ENCODE peak calls at places on chromosomes 5 and 9, in eight cellular contexts. One of them, this sample, is unnamed.

GRCh38 chr5:90747693-90748092 is 189.1 kb downstream of the ADGRV1 start:
- DNase-seq in AG09309: no peak
- DNase-seq in fibroblast of mammary gland: no peak
- DNase-seq in kidney epithelial cell: peak
- DNase-seq in foreskin fibroblast: no peak
- DNase-seq in lower lobe of right lung: no peak
- DNase-seq in GM12865: no peak
- DNase-seq in fibroblast of the aortic adventitia: no peak
- DNase-seq in this sample: no peak

GRCh38 chr5:163533229-163533628 is 27.8 kb downstream of the MAT2B start:
- DNase-seq in AG09309: no peak
- DNase-seq in fibroblast of mammary gland: no peak
- DNase-seq in kidney epithelial cell: no peak
- DNase-seq in foreskin fibroblast: no peak
- DNase-seq in lower lobe of right lung: no peak
- DNase-seq in GM12865: no peak
- DNase-seq in fibroblast of the aortic adventitia: no peak
- DNase-seq in this sample: no peak

GRCh38 chr9:137198748-137199276 is 1.7 kb downstream of the TPRN start:
- DNase-seq in AG09309: no peak
- DNase-seq in fibroblast of mammary gland: no peak
- DNase-seq in kidney epithelial cell: no peak
- DNase-seq in foreskin fibroblast: no peak
- DNase-seq in lower lobe of right lung: no peak
- DNase-seq in GM12865: no peak
- DNase-seq in fibroblast of the aortic adventitia: no peak
- DNase-seq in this sample: no peak

GRCh38 chr5:151896041-151896691 is 28.5 kb downstream of the GLRA1 start:
- DNase-seq in AG09309: peak
- DNase-seq in fibroblast of mammary gland: peak
- DNase-seq in kidney epithelial cell: peak
- DNase-seq in foreskin fibroblast: peak
- DNase-seq in lower lobe of right lung: no peak
- DNase-seq in GM12865: no peak
- DNase-seq in fibroblast of the aortic adventitia: peak
- DNase-seq in this sample: peak

GRCh38 chr9:19720374-19720773 is 68.5 kb downstream of the SLC24A2 start:
- DNase-seq in AG09309: no peak
- DNase-seq in fibroblast of mammary gland: peak
- DNase-seq in kidney epithelial cell: no peak
- DNase-seq in foreskin fibroblast: no peak
- DNase-seq in lower lobe of right lung: no peak
- DNase-seq in GM12865: peak
- DNase-seq in fibroblast of the aortic adventitia: peak
- DNase-seq in this sample: peak

GRCh38 chr5:6359534-6359933 is 18.8 kb downstream of the MED10 start:
- DNase-seq in AG09309: no peak
- DNase-seq in fibroblast of mammary gland: no peak
- DNase-seq in kidney epithelial cell: no peak
- DNase-seq in foreskin fibroblast: no peak
- DNase-seq in lower lobe of right lung: no peak
- DNase-seq in GM12865: no peak
- DNase-seq in fibroblast of the aortic adventitia: no peak
- DNase-seq in this sample: no peak

GRCh38 chr5:10262995-10263394 is 12.9 kb downstream of the CCT5 start:
- DNase-seq in AG09309: no peak
- DNase-seq in fibroblast of mammary gland: no peak
- DNase-seq in kidney epithelial cell: no peak
- DNase-seq in foreskin fibroblast: no peak
- DNase-seq in lower lobe of right lung: no peak
- DNase-seq in GM12865: no peak
- DNase-seq in fibroblast of the aortic adventitia: no peak
- DNase-seq in this sample: no peak

GRCh38 chr5:148482697-148483462 is 99.1 kb downstream of the FBXO38 start:
- DNase-seq in AG09309: no peak
- DNase-seq in fibroblast of mammary gland: peak
- DNase-seq in kidney epithelial cell: no peak
- DNase-seq in foreskin fibroblast: peak
- DNase-seq in lower lobe of right lung: peak
- DNase-seq in GM12865: peak
- DNase-seq in fibroblast of the aortic adventitia: peak
- DNase-seq in this sample: no peak

GRCh38 chr5:143644751-143645150 is 167.2 kb upstream of the HMHB1 start:
- DNase-seq in AG09309: no peak
- DNase-seq in fibroblast of mammary gland: no peak
- DNase-seq in kidney epithelial cell: no peak
- DNase-seq in foreskin fibroblast: no peak
- DNase-seq in lower lobe of right lung: no peak
- DNase-seq in GM12865: no peak
- DNase-seq in fibroblast of the aortic adventitia: no peak
- DNase-seq in this sample: no peak

GRCh38 chr9:35727676-35728040 is 4.3 kb downstream of the TLN1 start:
- DNase-seq in AG09309: no peak
- DNase-seq in fibroblast of mammary gland: no peak
- DNase-seq in kidney epithelial cell: no peak
- DNase-seq in foreskin fibroblast: no peak
- DNase-seq in lower lobe of right lung: no peak
- DNase-seq in GM12865: peak
- DNase-seq in fibroblast of the aortic adventitia: no peak
- DNase-seq in this sample: no peak

GRCh38 chr5:95711501-95712346 is 19.4 kb upstream of the RHOBTB3 start:
- DNase-seq in AG09309: no peak
- DNase-seq in fibroblast of mammary gland: no peak
- DNase-seq in kidney epithelial cell: no peak
- DNase-seq in foreskin fibroblast: no peak
- DNase-seq in lower lobe of right lung: no peak
- DNase-seq in GM12865: no peak
- DNase-seq in fibroblast of the aortic adventitia: no peak
- DNase-seq in this sample: no peak

GRCh38 chr5:123223906-123224305 is 134.9 kb downstream of the PRDM6 start:
- DNase-seq in AG09309: no peak
- DNase-seq in fibroblast of mammary gland: peak
- DNase-seq in kidney epithelial cell: no peak
- DNase-seq in foreskin fibroblast: no peak
- DNase-seq in lower lobe of right lung: no peak
- DNase-seq in GM12865: no peak
- DNase-seq in fibroblast of the aortic adventitia: no peak
- DNase-seq in this sample: no peak

DNA sequence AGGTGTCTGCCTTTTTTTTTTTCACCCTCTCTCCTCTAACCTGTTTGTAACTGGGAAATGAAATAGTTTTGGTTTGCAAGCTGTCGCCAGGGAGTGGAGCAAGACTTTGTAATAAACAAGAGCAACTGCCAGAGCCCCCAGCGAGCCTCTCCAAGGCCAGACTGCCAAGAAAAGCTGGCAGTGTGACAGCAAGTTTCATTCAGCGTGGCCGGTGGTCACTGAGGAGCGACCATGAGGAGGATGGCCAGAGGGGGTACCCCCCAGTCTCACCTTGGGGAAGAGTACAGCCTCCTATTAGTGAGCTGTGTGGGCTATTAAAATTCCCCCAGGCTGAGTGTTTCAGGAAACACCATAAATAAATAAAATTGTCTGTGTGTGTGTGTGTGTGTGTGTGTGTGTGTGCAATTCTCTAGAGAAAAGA is 49.9 kb downstream of the ZFAND5 start:
- DNase-seq in AG09309: peak
- DNase-seq in fibroblast of mammary gland: peak
- DNase-seq in kidney epithelial cell: peak
- DNase-seq in foreskin fibroblast: no peak
- DNase-seq in lower lobe of right lung: peak
- DNase-seq in GM12865: peak
- DNase-seq in fibroblast of the aortic adventitia: peak
- DNase-seq in this sample: peak
- TF ChIP-seq CTCF in AG09309: no peak
- TF ChIP-seq CTCF in fibroblast of mammary gland: no peak
- TF ChIP-seq CTCF in kidney epithelial cell: peak
- TF ChIP-seq CTCF in foreskin fibroblast: no peak
- TF ChIP-seq CTCF in lower lobe of right lung: no peak
- TF ChIP-seq CTCF in GM12865: no peak
- TF ChIP-seq CTCF in fibroblast of the aortic adventitia: no peak
- TF ChIP-seq CTCF in this sample: no peak

GRCh38 chr9:110083866-110084265 is 124.1 kb downstream of the C9orf152 start:
- DNase-seq in AG09309: no peak
- DNase-seq in fibroblast of mammary gland: no peak
- DNase-seq in kidney epithelial cell: no peak
- DNase-seq in foreskin fibroblast: no peak
- DNase-seq in lower lobe of right lung: no peak
- DNase-seq in GM12865: no peak
- DNase-seq in fibroblast of the aortic adventitia: no peak
- DNase-seq in this sample: no peak

GRCh38 chr9:110078626-110079025 is 129.3 kb downstream of the C9orf152 start:
- DNase-seq in AG09309: no peak
- DNase-seq in fibroblast of mammary gland: no peak
- DNase-seq in kidney epithelial cell: no peak
- DNase-seq in foreskin fibroblast: no peak
- DNase-seq in lower lobe of right lung: no peak
- DNase-seq in GM12865: no peak
- DNase-seq in fibroblast of the aortic adventitia: no peak
- DNase-seq in this sample: no peak

GRCh38 chr9:110077926-110078325 is 130.0 kb downstream of the C9orf152 start:
- DNase-seq in AG09309: no peak
- DNase-seq in fibroblast of mammary gland: no peak
- DNase-seq in kidney epithelial cell: no peak
- DNase-seq in foreskin fibroblast: no peak
- DNase-seq in lower lobe of right lung: no peak
- DNase-seq in GM12865: no peak
- DNase-seq in fibroblast of the aortic adventitia: peak
- DNase-seq in this sample: no peak

GRCh38 chr9:110076894-110077725 is 130.8 kb downstream of the C9orf152 start:
- DNase-seq in AG09309: no peak
- DNase-seq in fibroblast of mammary gland: peak
- DNase-seq in kidney epithelial cell: peak
- DNase-seq in foreskin fibroblast: peak
- DNase-seq in lower lobe of right lung: no peak
- DNase-seq in GM12865: no peak
- DNase-seq in fibroblast of the aortic adventitia: peak
- DNase-seq in this sample: peak

GRCh38 chr9:110081395-110081794 is 126.6 kb downstream of the C9orf152 start:
- DNase-seq in AG09309: no peak
- DNase-seq in fibroblast of mammary gland: peak
- DNase-seq in kidney epithelial cell: no peak
- DNase-seq in foreskin fibroblast: no peak
- DNase-seq in lower lobe of right lung: no peak
- DNase-seq in GM12865: peak
- DNase-seq in fibroblast of the aortic adventitia: peak
- DNase-seq in this sample: peak
- H3K4me3 ChIP-seq in AG09309: no peak
- H3K4me3 ChIP-seq in fibroblast of mammary gland: no peak
- H3K4me3 ChIP-seq in kidney epithelial cell: no peak
- H3K4me3 ChIP-seq in foreskin fibroblast: no peak
- H3K4me3 ChIP-seq in lower lobe of right lung: no peak
- H3K4me3 ChIP-seq in GM12865: no peak
- H3K4me3 ChIP-seq in fibroblast of the aortic adventitia: no peak
- H3K4me3 ChIP-seq in this sample: no peak

GRCh38 chr5:115469904-115470516 is 74.6 kb downstream of the FEM1C start:
- DNase-seq in AG09309: no peak
- DNase-seq in fibroblast of mammary gland: no peak
- DNase-seq in kidney epithelial cell: no peak
- DNase-seq in foreskin fibroblast: no peak
- DNase-seq in lower lobe of right lung: no peak
- DNase-seq in GM12865: no peak
- DNase-seq in fibroblast of the aortic adventitia: no peak
- DNase-seq in this sample: no peak

GRCh38 chr5:115470921-115471320 is 73.7 kb downstream of the FEM1C start:
- DNase-seq in AG09309: no peak
- DNase-seq in fibroblast of mammary gland: peak
- DNase-seq in kidney epithelial cell: no peak
- DNase-seq in foreskin fibroblast: peak
- DNase-seq in lower lobe of right lung: no peak
- DNase-seq in GM12865: no peak
- DNase-seq in fibroblast of the aortic adventitia: no peak
- DNase-seq in this sample: no peak

GRCh38 chr5:115472601-115473000 is 72.0 kb downstream of the FEM1C start:
- DNase-seq in AG09309: no peak
- DNase-seq in fibroblast of mammary gland: no peak
- DNase-seq in kidney epithelial cell: no peak
- DNase-seq in foreskin fibroblast: no peak
- DNase-seq in lower lobe of right lung: no peak
- DNase-seq in GM12865: no peak
- DNase-seq in fibroblast of the aortic adventitia: peak
- DNase-seq in this sample: no peak

GRCh38 chr5:115467631-115468030 is 76.9 kb downstream of the FEM1C start:
- DNase-seq in AG09309: no peak
- DNase-seq in fibroblast of mammary gland: no peak
- DNase-seq in kidney epithelial cell: no peak
- DNase-seq in foreskin fibroblast: no peak
- DNase-seq in lower lobe of right lung: no peak
- DNase-seq in GM12865: no peak
- DNase-seq in fibroblast of the aortic adventitia: no peak
- DNase-seq in this sample: no peak

DNA sequence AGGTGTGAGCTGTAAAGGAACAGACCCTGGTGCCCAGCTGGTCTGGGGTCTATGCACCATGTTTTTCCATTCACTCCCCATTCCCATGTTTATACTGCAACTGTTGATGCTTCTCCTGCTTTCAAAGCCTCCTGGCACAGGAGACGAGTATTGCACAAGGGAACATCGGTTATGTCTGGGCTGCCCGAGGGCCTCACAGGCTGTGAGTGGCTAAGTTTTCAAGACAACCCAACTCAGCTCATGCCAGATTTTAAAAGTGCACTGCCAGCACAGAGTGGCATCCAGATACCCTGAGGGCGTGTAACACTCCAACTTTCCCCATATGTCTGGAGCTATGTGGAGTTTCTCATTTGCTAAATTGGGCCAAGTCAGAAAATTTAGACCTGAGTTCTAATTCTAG is 72.9 kb downstream of the FEM1C start:
- DNase-seq in AG09309: no peak
- DNase-seq in fibroblast of mammary gland: no peak
- DNase-seq in kidney epithelial cell: no peak
- DNase-seq in foreskin fibroblast: peak
- DNase-seq in lower lobe of right lung: no peak
- DNase-seq in GM12865: no peak
- DNase-seq in fibroblast of the aortic adventitia: no peak
- DNase-seq in this sample: no peak
- TF ChIP-seq CTCF in AG09309: no peak
- TF ChIP-seq CTCF in fibroblast of mammary gland: no peak
- TF ChIP-seq CTCF in kidney epithelial cell: no peak
- TF ChIP-seq CTCF in foreskin fibroblast: no peak
- TF ChIP-seq CTCF in lower lobe of right lung: no peak
- TF ChIP-seq CTCF in GM12865: no peak
- TF ChIP-seq CTCF in fibroblast of the aortic adventitia: no peak
- TF ChIP-seq CTCF in this sample: no peak

DNA sequence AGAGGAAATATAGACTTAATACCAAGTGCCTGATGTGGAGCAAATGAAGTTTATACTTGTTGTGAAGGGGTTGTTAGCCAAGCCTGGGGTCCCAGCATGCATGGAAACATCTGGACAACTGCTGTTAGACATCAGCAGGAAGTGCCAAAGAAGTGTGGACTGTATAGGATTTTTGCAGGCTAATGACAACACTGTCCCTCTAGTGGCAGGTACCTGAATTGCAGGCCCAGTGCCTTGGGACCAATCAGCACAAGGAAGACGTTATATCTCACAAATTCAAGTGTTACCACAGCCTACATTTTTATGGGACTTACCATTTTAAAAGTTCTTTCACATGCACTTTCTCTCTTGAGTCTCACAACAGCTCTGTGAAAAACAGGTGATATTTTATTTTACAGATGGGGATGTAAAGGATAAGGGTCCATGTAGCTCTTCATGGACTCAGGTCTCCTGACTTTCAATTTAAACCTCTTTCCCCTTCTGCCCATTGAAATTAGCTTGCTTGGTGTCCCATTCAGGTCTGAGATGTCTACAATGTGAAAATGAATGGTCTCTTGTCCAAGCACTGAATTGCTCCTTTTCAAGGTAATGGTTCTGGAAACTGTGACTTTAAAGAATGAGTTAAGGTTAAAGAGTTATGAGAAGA is 89.0 kb upstream of the MAP1B start:
- DNase-seq in AG09309: no peak
- DNase-seq in fibroblast of mammary gland: peak
- DNase-seq in kidney epithelial cell: no peak
- DNase-seq in foreskin fibroblast: peak
- DNase-seq in lower lobe of right lung: peak
- DNase-seq in GM12865: peak
- DNase-seq in fibroblast of the aortic adventitia: peak
- DNase-seq in this sample: no peak
- H3K4me3 ChIP-seq in AG09309: no peak
- H3K4me3 ChIP-seq in fibroblast of mammary gland: no peak
- H3K4me3 ChIP-seq in kidney epithelial cell: no peak
- H3K4me3 ChIP-seq in foreskin fibroblast: no peak
- H3K4me3 ChIP-seq in lower lobe of right lung: no peak
- H3K4me3 ChIP-seq in GM12865: no peak
- H3K4me3 ChIP-seq in fibroblast of the aortic adventitia: no peak
- H3K4me3 ChIP-seq in this sample: no peak

This sample was measured in astrocyte of the cerebellum.